ENCODE peak calls at places on chromosomes 7 and 10, in eight cellular contexts. Q is heart left ventricle, U is iPS DF 6.9, D is fibroblast of lung, L is tibial artery, X is HepG2, N is GM23248, V is stomach. F is an unnamed sample.

GRCh38 chr10:34576789-34577188 is 238.3 kb downstream of the PARD3 start:
- DNase-seq in Q (no peak), U (no peak), D (peak; percentile 37), L (no peak), X (no peak), N (no peak), V (no peak), F (no peak)

GRCh38 chr7:24769863-24770262 is 12.6 kb upstream of the GSDME start:
- DNase-seq in Q (peak; percentile 31), U (no peak), D (no peak), L (no peak), X (no peak), N (no peak), V (no peak), F (no peak)

GRCh38 chr7:140229591-140230516 is 53.1 kb upstream of the KDM7A start:
- DNase-seq in Q (peak; percentile 33), U (no peak), D (no peak), L (no peak), X (peak; percentile 99), N (no peak), V (peak; percentile 63), F (peak; percentile 85)

GRCh38 chr10:117946525-117947070 is 100.1 kb downstream of the RAB11FIP2 start:
- DNase-seq in Q (no peak), U (no peak), D (peak; percentile 69), L (no peak), X (no peak), N (peak; percentile 71), V (no peak), F (no peak)

GRCh38 chr7:70317356-70317755 is 719.1 kb downstream of the AUTS2 start:
- DNase-seq in Q (peak; percentile 29), U (no peak), D (peak; percentile 66), L (no peak), X (no peak), N (peak; percentile 39), V (no peak), F (no peak)

GRCh38 chr10:94194256-94194655 is 168.5 kb downstream of the NOC3L start:
- DNase-seq in Q (no peak), U (no peak), D (peak; percentile 83), L (no peak), X (no peak), N (peak; percentile 80), V (no peak), F (no peak)

GRCh38 chr7:82015751-82016150 is 245.9 kb upstream of the HGF start:
- DNase-seq in Q (no peak), U (no peak), D (peak; percentile 6), L (no peak), X (no peak), N (peak; percentile 13), V (no peak), F (no peak)

GRCh38 chr7:107090452-107090851 is 45.9 kb downstream of the PRKAR2B start:
- DNase-seq in Q (no peak), U (no peak), D (no peak), L (no peak), X (no peak), N (no peak), V (no peak), F (peak; percentile 63)

GRCh38 chr10:93386496-93387369 is 95.4 kb downstream of the MYOF start:
- DNase-seq in Q (no peak), U (no peak), D (no peak), L (no peak), X (no peak), N (peak; percentile 74), V (no peak), F (no peak)

GRCh38 chr10:68202965-68203358 is 29.0 kb downstream of the ATOH7 start:
- DNase-seq in Q (no peak), U (no peak), D (peak; percentile 79), L (no peak), X (no peak), N (peak; percentile 94), V (no peak), F (no peak)

GRCh38 chr10:105950410-105950809 is 1214.1 kb downstream of the SORCS1 start:
- DNase-seq in Q (peak; percentile 39), U (no peak), D (peak; percentile 14), L (no peak), X (peak; percentile 13), N (peak; percentile 63), V (peak; percentile 54), F (peak; percentile 75)

GRCh38 chr10:79266543-79267312 is 80.5 kb upstream of the PPIF start:
- DNase-seq in Q (peak; percentile 86), U (no peak), D (peak; percentile 95), L (peak; percentile 86), X (no peak), N (peak; percentile 98), V (peak; percentile 47), F (no peak)

GRCh38 chr10:51251110-51251509 is 176.8 kb downstream of the PRKG1 start:
- DNase-seq in Q (no peak), U (no peak), D (peak; percentile 12), L (no peak), X (no peak), N (no peak), V (no peak), F (no peak)

GRCh38 chr7:38375453-38375852 is 102.0 kb upstream of the TARP start:
- DNase-seq in Q (no peak), U (no peak), D (no peak), L (no peak), X (no peak), N (no peak), V (no peak), F (no peak)

GRCh38 chr7:37357277-37357996 is 91.2 kb downstream of the ELMO1 start:
- DNase-seq in Q (no peak), U (no peak), D (no peak), L (no peak), X (no peak), N (no peak), V (no peak), F (peak; percentile 68)

GRCh38 chr7:101165958-101166602 is 711 bp upstream of the VGF start:
- DNase-seq in Q (no peak), U (no peak), D (no peak), L (no peak), X (no peak), N (no peak), V (no peak), F (peak; percentile 75)

GRCh38 chr7:112572669-112573301 is 92.0 kb downstream of the LSMEM1 start:
- DNase-seq in Q (no peak), U (no peak), D (no peak), L (no peak), X (peak; percentile 70), N (no peak), V (no peak), F (no peak)

GRCh38 chr7:17444673-17445072 is 146.2 kb downstream of the AHR start:
- DNase-seq in Q (no peak), U (no peak), D (peak; percentile 70), L (no peak), X (no peak), N (peak; percentile 26), V (no peak), F (no peak)

GRCh38 chr10:118841881-118842605 is 87.3 kb upstream of the CACUL1 start:
- DNase-seq in Q (no peak), U (no peak), D (no peak), L (no peak), X (no peak), N (no peak), V (no peak), F (no peak)

GRCh38 chr10:4280481-4281206 is 495.6 kb upstream of the KLF6 start:
- DNase-seq in Q (no peak), U (no peak), D (peak; percentile 45), L (no peak), X (no peak), N (peak; percentile 68), V (no peak), F (no peak)

GRCh38 chr7:143052041-143052440 is at the start of gene OR6V1:
- DNase-seq in Q (no peak), U (no peak), D (no peak), L (no peak), X (no peak), N (no peak), V (no peak), F (no peak)

GRCh38 chr10:53598914-53599313 is 826.3 kb upstream of the MBL2 start:
- DNase-seq in Q (no peak), U (peak; percentile 85), D (peak; percentile 62), L (no peak), X (no peak), N (no peak), V (no peak), F (peak; percentile 52)

GRCh38 chr7:142632291-142633134 is 116.8 kb upstream of the PRSS1 start:
- DNase-seq in Q (peak; percentile 42), U (peak; percentile 66), D (peak; percentile 45), L (no peak), X (peak; percentile 32), N (peak; percentile 75), V (peak; percentile 60), F (peak; percentile 91)

GRCh38 chr10:63630928-63631685 is 109.9 kb downstream of the REEP3 start:
- DNase-seq in Q (no peak), U (no peak), D (peak; percentile 92), L (no peak), X (no peak), N (peak; percentile 93), V (no peak), F (no peak)
- H3K4me1 ChIP-seq in Q (peaks cover 31% of the 10 kb centered on the region), U (peaks cover 7% of the 10 kb centered on the region), D (no peaks in the 10 kb centered on the region), L (peaks cover 13% of the 10 kb centered on the region), X (peaks cover 30% of the 10 kb centered on the region), N (peaks cover 32% of the 10 kb centered on the region), V (peaks cover 30% of the 10 kb centered on the region), F (peaks cover 11% of the 10 kb centered on the region)

DNA sequence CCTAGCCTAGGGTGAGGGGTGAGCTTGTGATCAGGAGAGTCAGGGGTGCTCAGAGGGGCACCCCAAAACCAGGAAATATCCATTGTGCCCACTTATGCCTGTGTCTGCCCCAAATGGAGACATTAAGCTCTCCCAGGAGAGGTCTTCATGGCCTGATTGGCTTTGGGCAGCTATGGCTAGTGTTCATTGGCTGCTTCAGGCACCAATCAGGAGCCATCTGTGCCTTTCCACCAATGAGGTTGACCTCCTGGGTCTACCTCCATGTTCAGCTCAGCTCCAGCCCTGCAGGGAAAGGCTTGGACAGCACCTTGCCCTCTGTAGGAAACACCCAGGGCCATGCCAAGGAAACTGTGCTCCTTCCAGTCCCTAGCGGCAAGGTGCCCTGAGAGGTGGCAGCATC is 23.9 kb upstream of the HSPB1 start:
- DNase-seq in Q (no peak), U (no peak), D (peak; percentile 8), L (no peak), X (no peak), N (no peak), V (no peak), F (peak; percentile 71)
- H3K36me3 ChIP-seq in Q (no peaks in the 10 kb centered on the region), U (no peaks in the 10 kb centered on the region), D (no peaks in the 10 kb centered on the region), L (no peaks in the 10 kb centered on the region), X (no peaks in the 10 kb centered on the region), N (no peaks in the 10 kb centered on the region), V (no peaks in the 10 kb centered on the region), F (no peaks in the 10 kb centered on the region)

DNA sequence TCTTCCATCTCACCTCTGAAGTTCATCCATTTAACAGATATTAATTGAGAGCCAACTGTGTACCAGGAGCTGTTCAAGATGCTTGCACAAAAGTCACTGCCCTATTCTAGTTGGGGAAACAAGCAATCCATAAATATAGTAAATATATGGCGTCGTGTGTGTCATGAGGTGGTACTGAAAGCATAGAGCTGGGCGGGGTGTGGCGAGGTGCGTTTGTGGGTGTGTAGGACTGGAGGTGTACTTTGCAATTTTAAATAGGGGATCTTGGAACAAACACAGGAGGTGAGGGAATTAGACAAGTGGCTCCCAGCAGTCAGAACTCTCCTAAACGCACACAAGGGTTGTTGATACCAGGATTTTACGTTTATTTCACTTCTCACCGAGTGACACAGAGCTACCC is 490 bp upstream of the ZNF239 start:
- DNase-seq in Q (no peak), U (no peak), D (no peak), L (no peak), X (no peak), N (peak; percentile 3), V (no peak), F (no peak)
- H3K27ac ChIP-seq in Q (no peak overlapping the region), U (no peak overlapping the region), D (no peak overlapping the region), L (peak overlapping the region; percentile 71), X (no peak overlapping the region), N (peak overlapping the region; percentile 18), V (no peak overlapping the region), F (no peak overlapping the region)

GRCh38 chr10:27742195-27742925 is 3.3 kb downstream of the MKX start:
- DNase-seq in Q (peak; percentile 83), U (no peak), D (peak; percentile 80), L (peak; percentile 81), X (peak; percentile 41), N (peak; percentile 97), V (peak; percentile 86), F (peak; percentile 92)
- H3K4me1 ChIP-seq in Q (peaks cover 49% of the 10 kb centered on the region), U (peaks cover 8% of the 10 kb centered on the region), D (no peaks in the 10 kb centered on the region), L (peaks cover 15% of the 10 kb centered on the region), X (peaks cover 20% of the 10 kb centered on the region), N (peaks cover 10% of the 10 kb centered on the region), V (peaks cover 59% of the 10 kb centered on the region), F (peaks cover 3% of the 10 kb centered on the region)